ENCODE peak calls at places on chromosomes 16 and 17, in seven cellular contexts. Z is colonic mucosa; W is neuronal stem cell; J is lung; D is uterus; I is CD4-positive, CD25-positive, alpha-beta regulatory T cell; M is GM23338. H is an unnamed sample. For H3K36me3 and H3K4me1, the result is how much of the 10 kb centered on the place peaks cover.

GRCh38 chr17:77535435-77535834 is 394.7 kb downstream of the SEC14L1 start:
- DNase-seq in Z (no peak), W (no peak), J (no peak), D (no peak), I (no peak), M (no peak), H (peak)

GRCh38 chr17:67390646-67391480 is 13.8 kb downstream of the PITPNC1 start:
- DNase-seq in Z (no peak), W (no peak), J (peak), D (peak), I (peak), M (no peak), H (peak)

GRCh38 chr17:67602974-67603373 is 114.8 kb upstream of the NOL11 start:
- DNase-seq in Z (peak), W (peak), J (no peak), D (no peak), I (peak), M (peak), H (peak)

GRCh38 chr16:75273054-75273925 is 21.9 kb upstream of the BCAR1 start:
- DNase-seq in Z (no peak), W (no peak), J (no peak), D (no peak), I (no peak), M (no peak), H (no peak)

GRCh38 chr16:20740007-20740883 is 1.4 kb downstream of the THUMPD1 start:
- DNase-seq in Z (peak), W (no peak), J (no peak), D (peak), I (no peak), M (peak), H (no peak)

GRCh38 chr16:65125871-65126270 is 4.0 kb upstream of the CDH11 start:
- DNase-seq in Z (no peak), W (no peak), J (no peak), D (peak), I (no peak), M (no peak), H (no peak)

GRCh38 chr17:40283662-40284061 is 4.0 kb upstream of the CDC6 start:
- DNase-seq in Z (peak), W (no peak), J (no peak), D (no peak), I (no peak), M (no peak), H (no peak)

GRCh38 chr17:61833536-61834203 is 29.7 kb downstream of the BRIP1 start:
- DNase-seq in Z (no peak), W (no peak), J (no peak), D (no peak), I (no peak), M (peak), H (no peak)

GRCh38 chr16:76639685-76640289 is 362.6 kb downstream of the CNTNAP4 start:
- DNase-seq in Z (peak), W (no peak), J (no peak), D (no peak), I (no peak), M (peak), H (no peak)

GRCh38 chr16:20538687-20539086 is 37.5 kb downstream of the ACSM2B start:
- DNase-seq in Z (no peak), W (no peak), J (no peak), D (no peak), I (no peak), M (no peak), H (no peak)

GRCh38 chr17:57577751-57578607 is 167.1 kb downstream of the CCDC182 start:
- DNase-seq in Z (peak), W (peak), J (peak), D (peak), I (no peak), M (no peak), H (no peak)

GRCh38 chr17:4267402-4267801 is 3.6 kb upstream of the ANKFY1 start:
- DNase-seq in Z (no peak), W (no peak), J (no peak), D (no peak), I (no peak), M (no peak), H (no peak)

GRCh38 chr16:70453891-70454220 is 539 bp upstream of the FCSK start:
- DNase-seq in Z (peak), W (peak), J (no peak), D (no peak), I (no peak), M (peak), H (no peak)

GRCh38 chr16:30894540-30895368 is 877 bp upstream of the BCL7C start:
- DNase-seq in Z (no peak), W (no peak), J (no peak), D (no peak), I (no peak), M (no peak), H (no peak)

GRCh38 chr17:82428546-82428945 is 10.2 kb upstream of the OGFOD3 start:
- DNase-seq in Z (no peak), W (no peak), J (no peak), D (no peak), I (no peak), M (no peak), H (no peak)

DNA sequence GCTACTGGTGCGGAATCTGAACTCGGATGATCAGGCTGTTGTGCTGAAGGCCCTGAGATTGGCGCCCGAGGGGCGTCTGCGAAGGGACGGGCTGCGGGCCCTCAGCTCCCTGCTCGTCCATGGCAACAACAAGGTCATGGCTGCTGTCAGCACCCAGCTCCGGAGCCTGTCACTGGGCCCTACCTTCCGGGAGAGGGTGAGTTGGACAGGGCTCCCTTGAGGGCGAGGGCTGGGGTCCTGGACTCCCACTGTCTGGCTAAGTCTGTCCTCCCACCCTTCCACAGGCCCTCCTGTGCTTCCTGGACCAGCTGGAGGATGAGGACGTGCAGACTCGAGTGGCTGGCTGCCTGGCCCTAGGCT is 16.7 kb upstream of the CTCF start:
- DNase-seq in Z (no peak), W (no peak), J (no peak), D (no peak), I (no peak), M (no peak), H (no peak)
- H3K36me3 ChIP-seq in Z (under half), W (half or more), J (half or more), D (under half), I (under half), M (under half), H (under half)

DNA sequence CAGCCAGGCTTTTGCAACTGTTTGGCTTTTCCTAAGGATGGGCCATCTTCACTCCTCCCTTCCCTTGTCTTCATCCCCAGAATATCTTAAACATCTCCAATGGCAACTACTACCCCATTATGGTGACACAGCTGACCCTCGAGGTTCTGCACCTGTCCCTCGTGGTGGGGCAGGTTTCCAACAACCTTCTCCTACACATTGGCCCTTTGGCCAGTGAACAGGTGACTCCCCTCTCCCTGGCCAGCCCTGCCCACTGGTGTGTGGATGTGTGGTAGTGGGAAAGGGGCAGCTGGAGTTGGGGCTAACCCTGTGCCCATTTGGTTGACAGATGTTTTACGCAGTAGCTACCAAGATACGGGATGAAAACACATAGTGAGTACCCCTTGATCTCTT is 4.7 kb downstream of the TMEM106A start:
- DNase-seq in Z (no peak), W (no peak), J (no peak), D (no peak), I (no peak), M (no peak), H (no peak)
- H3K4me1 ChIP-seq in Z (under half), W (under half), J (under half), D (under half), I (under half), M (under half), H (under half)

DNA sequence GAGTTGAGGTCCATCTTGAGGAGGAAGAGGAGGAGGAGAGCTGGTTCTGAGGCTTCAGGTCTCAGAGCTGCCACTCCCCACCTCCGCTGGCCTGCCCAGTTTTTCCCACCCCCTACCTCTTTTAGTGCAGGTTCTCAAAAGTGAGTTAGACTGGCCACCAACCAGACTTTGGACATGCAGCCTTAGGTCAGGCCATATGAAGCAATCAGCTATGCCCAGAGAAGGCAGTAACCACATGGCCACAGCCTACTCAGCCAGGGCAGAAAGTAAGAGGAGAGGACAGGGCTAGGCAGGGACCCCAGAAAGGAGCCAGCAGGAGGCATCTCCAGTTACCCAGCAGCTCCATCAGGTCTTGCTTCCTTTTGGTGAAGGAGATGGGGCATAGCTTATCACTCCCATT is 9.0 kb downstream of the MYO15A start:
- DNase-seq in Z (no peak), W (no peak), J (no peak), D (no peak), I (no peak), M (no peak), H (no peak)
- H3K27ac ChIP-seq in Z (no peak), W (no peak), J (no peak), D (no peak), I (no peak), M (no peak), H (no peak)

GRCh38 chr16:81700071-81700779 is 78.9 kb upstream of the PLCG2 start:
- DNase-seq in Z (no peak), W (no peak), J (no peak), D (no peak), I (no peak), M (no peak), H (no peak)
- H3K36me3 ChIP-seq in Z (under half), W (under half), J (half or more), D (under half), I (under half), M (under half), H (under half)

DNA sequence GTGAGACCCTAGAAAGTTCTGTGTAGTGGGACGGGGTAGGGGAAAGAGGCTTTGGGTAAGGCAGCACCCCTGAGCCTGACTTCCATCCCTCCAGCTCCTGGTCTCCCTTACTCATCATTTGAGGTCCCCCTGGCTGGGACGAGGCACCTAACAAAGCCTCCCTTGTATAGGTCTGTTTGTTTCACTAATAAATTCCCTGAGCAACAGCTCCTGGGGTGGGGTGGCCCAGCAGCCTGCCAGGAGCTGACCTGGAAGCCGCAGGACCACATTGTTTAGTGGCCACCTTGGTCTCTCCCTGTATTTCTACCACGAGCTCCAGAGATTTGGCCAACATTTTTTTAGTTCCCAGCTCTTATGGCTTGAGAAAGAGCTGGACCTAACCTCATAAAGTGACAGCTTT is 7.2 kb downstream of the PRR15L start:
- DNase-seq in Z (no peak), W (no peak), J (no peak), D (no peak), I (no peak), M (no peak), H (no peak)
- H3K4me1 ChIP-seq in Z (under half), W (under half), J (under half), D (under half), I (under half), M (under half), H (under half)